ENCODE peak calls at places on chromosome 9, in six cellular contexts. One of them, this sample, is unnamed.

GRCh38 chr9:115132648-115133047 is 14.7 kb upstream of the TNC start:
- DNase-seq in OCI-LY7: no peak
- DNase-seq in PC-9: no peak
- DNase-seq in neural progenitor cell: no peak
- DNase-seq in HCT116: no peak
- DNase-seq in K562: no peak
- DNase-seq in this sample: no peak

GRCh38 chr9:93659044-93659836 is 82.9 kb downstream of the PHF2 start:
- DNase-seq in PC-9: no peak
- DNase-seq in K562: no peak
- DNase-seq in OCI-LY7: no peak
- DNase-seq in neural progenitor cell: no peak
- DNase-seq in HCT116: no peak
- DNase-seq in this sample: no peak

GRCh38 chr9:21027295-21027694 is 4.1 kb downstream of the HACD4 start:
- DNase-seq in OCI-LY7: no peak
- DNase-seq in HCT116: no peak
- DNase-seq in neural progenitor cell: no peak
- DNase-seq in PC-9: no peak
- DNase-seq in K562: no peak
- DNase-seq in this sample: no peak

GRCh38 chr9:86407022-86407421 is 52.8 kb upstream of the TUT7 start:
- DNase-seq in PC-9: peak
- DNase-seq in HCT116: no peak
- DNase-seq in neural progenitor cell: no peak
- DNase-seq in OCI-LY7: no peak
- DNase-seq in K562: no peak
- DNase-seq in this sample: no peak

GRCh38 chr9:79763861-79764260 is 192.1 kb downstream of the TLE4 start:
- DNase-seq in PC-9: no peak
- DNase-seq in HCT116: no peak
- DNase-seq in OCI-LY7: no peak
- DNase-seq in neural progenitor cell: no peak
- DNase-seq in K562: no peak
- DNase-seq in this sample: no peak

GRCh38 chr9:135615666-135616620 is 23.4 kb downstream of the GLT6D1 start:
- DNase-seq in neural progenitor cell: no peak
- DNase-seq in K562: no peak
- DNase-seq in PC-9: no peak
- DNase-seq in OCI-LY7: no peak
- DNase-seq in HCT116: no peak
- DNase-seq in this sample: no peak

GRCh38 chr9:23088932-23089364 is 642.3 kb downstream of the DMRTA1 start:
- DNase-seq in PC-9: no peak
- DNase-seq in OCI-LY7: peak
- DNase-seq in neural progenitor cell: peak
- DNase-seq in HCT116: no peak
- DNase-seq in K562: no peak
- DNase-seq in this sample: no peak

GRCh38 chr9:8734760-8735159 is 935.2 kb upstream of the DMAC1 start:
- DNase-seq in neural progenitor cell: peak
- DNase-seq in HCT116: no peak
- DNase-seq in K562: no peak
- DNase-seq in OCI-LY7: no peak
- DNase-seq in PC-9: no peak
- DNase-seq in this sample: no peak

GRCh38 chr9:68999393-69000105 is 14.4 kb downstream of the PRKACG start:
- DNase-seq in K562: peak
- DNase-seq in HCT116: peak
- DNase-seq in PC-9: peak
- DNase-seq in OCI-LY7: peak
- DNase-seq in neural progenitor cell: peak
- DNase-seq in this sample: peak

GRCh38 chr9:16364347-16364746 is 506.1 kb downstream of the BNC2 start:
- DNase-seq in K562: no peak
- DNase-seq in OCI-LY7: no peak
- DNase-seq in HCT116: no peak
- DNase-seq in neural progenitor cell: no peak
- DNase-seq in PC-9: no peak
- DNase-seq in this sample: no peak

GRCh38 chr9:105405514-105406131 is 42.2 kb upstream of the FSD1L start:
- DNase-seq in PC-9: no peak
- DNase-seq in K562: no peak
- DNase-seq in OCI-LY7: peak
- DNase-seq in HCT116: no peak
- DNase-seq in neural progenitor cell: peak
- DNase-seq in this sample: peak

GRCh38 chr9:12698293-12698692 is 5.1 kb downstream of the TYRP1 start:
- DNase-seq in K562: no peak
- DNase-seq in neural progenitor cell: no peak
- DNase-seq in PC-9: no peak
- DNase-seq in HCT116: no peak
- DNase-seq in OCI-LY7: no peak
- DNase-seq in this sample: no peak

GRCh38 chr9:118882674-118883073 is 486.6 kb downstream of the BRINP1 start:
- DNase-seq in K562: no peak
- DNase-seq in HCT116: no peak
- DNase-seq in PC-9: no peak
- DNase-seq in neural progenitor cell: no peak
- DNase-seq in OCI-LY7: no peak
- DNase-seq in this sample: no peak

GRCh38 chr9:5052858-5053257 is 67.8 kb downstream of the JAK2 start:
- DNase-seq in HCT116: no peak
- DNase-seq in OCI-LY7: no peak
- DNase-seq in PC-9: no peak
- DNase-seq in neural progenitor cell: no peak
- DNase-seq in K562: no peak
- DNase-seq in this sample: no peak

GRCh38 chr9:97555164-97555563 is 53.7 kb downstream of the TMOD1 start:
- DNase-seq in PC-9: no peak
- DNase-seq in neural progenitor cell: peak
- DNase-seq in K562: no peak
- DNase-seq in OCI-LY7: no peak
- DNase-seq in HCT116: no peak
- DNase-seq in this sample: no peak

GRCh38 chr9:5269249-5269715 is 35.2 kb downstream of the RLN2 start:
- DNase-seq in K562: no peak
- DNase-seq in HCT116: no peak
- DNase-seq in neural progenitor cell: peak
- DNase-seq in OCI-LY7: no peak
- DNase-seq in PC-9: peak
- DNase-seq in this sample: no peak

GRCh38 chr9:137505421-137506140 is 44.6 kb downstream of the PNPLA7 start:
- DNase-seq in K562: peak
- DNase-seq in HCT116: no peak
- DNase-seq in neural progenitor cell: no peak
- DNase-seq in OCI-LY7: no peak
- DNase-seq in PC-9: no peak
- DNase-seq in this sample: no peak

GRCh38 chr9:136052991-136053756 is 41.9 kb downstream of the NACC2 start:
- DNase-seq in HCT116: no peak
- DNase-seq in neural progenitor cell: peak
- DNase-seq in K562: no peak
- DNase-seq in PC-9: no peak
- DNase-seq in OCI-LY7: no peak
- DNase-seq in this sample: no peak

DNA sequence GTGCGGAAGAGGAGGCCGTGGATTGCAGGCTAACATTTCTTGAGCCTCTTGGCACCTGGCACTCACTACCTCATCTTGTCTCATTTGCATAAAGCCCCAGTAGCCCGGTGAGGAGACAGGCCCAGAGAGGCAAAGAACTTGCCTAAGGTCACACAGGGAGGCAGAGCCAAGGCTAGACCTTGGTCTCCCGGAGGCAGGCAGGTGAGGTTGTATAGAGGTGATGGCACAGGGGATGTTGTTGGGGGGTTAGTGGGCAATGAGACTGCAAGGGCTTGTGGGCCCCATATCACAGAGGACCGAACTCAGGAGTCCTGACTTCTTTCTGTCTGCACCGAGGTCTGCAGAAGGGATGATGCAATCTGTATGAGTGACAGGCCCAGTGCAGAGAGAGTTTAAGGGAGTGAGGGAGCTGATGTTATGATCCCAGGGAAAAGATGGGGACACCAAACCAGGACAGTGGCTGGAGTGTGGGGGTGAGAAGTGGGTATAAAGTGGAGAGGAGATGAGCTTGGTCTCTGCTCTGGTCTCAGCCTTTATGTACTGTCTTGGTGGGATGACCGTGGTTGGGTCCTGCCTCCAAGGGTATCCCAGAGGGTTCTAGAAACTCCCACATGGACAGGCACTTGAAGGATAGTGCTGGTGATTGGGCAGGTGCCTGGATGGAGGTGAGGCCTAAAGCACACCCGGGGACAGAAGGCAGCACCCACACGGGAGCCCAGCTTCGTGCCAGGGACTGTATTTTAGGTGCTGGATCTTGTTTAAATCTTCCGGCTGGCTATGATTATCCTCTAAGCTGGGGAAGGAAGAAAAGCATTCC is 21.8 kb downstream of the GSN start:
- DNase-seq in HCT116: no peak
- DNase-seq in neural progenitor cell: no peak
- DNase-seq in K562: no peak
- DNase-seq in PC-9: no peak
- DNase-seq in OCI-LY7: no peak
- DNase-seq in this sample: no peak
- H2AFZ ChIP-seq in HCT116: no peak
- H2AFZ ChIP-seq in neural progenitor cell: no peak
- H2AFZ ChIP-seq in K562: peak
- H2AFZ ChIP-seq in PC-9: no peak
- H2AFZ ChIP-seq in OCI-LY7: no peak
- H2AFZ ChIP-seq in this sample: no peak

GRCh38 chr9:130239363-130239695 is 26.2 kb upstream of the HMCN2 start:
- DNase-seq in K562: no peak
- DNase-seq in OCI-LY7: no peak
- DNase-seq in PC-9: no peak
- DNase-seq in HCT116: no peak
- DNase-seq in neural progenitor cell: no peak
- DNase-seq in this sample: no peak
- H2AFZ ChIP-seq in K562: no peak
- H2AFZ ChIP-seq in OCI-LY7: peak
- H2AFZ ChIP-seq in PC-9: no peak
- H2AFZ ChIP-seq in HCT116: no peak
- H2AFZ ChIP-seq in neural progenitor cell: no peak
- H2AFZ ChIP-seq in this sample: no peak

GRCh38 chr9:130884542-130885421 is 11.8 kb downstream of the QRFP start:
- DNase-seq in neural progenitor cell: no peak
- DNase-seq in PC-9: no peak
- DNase-seq in OCI-LY7: no peak
- DNase-seq in HCT116: no peak
- DNase-seq in K562: peak
- DNase-seq in this sample: no peak

GRCh38 chr9:130887494-130888144 is 9.0 kb downstream of the QRFP start:
- DNase-seq in neural progenitor cell: no peak
- DNase-seq in K562: no peak
- DNase-seq in OCI-LY7: no peak
- DNase-seq in HCT116: no peak
- DNase-seq in PC-9: no peak
- DNase-seq in this sample: no peak

GRCh38 chr9:130884111-130884531 is 12.5 kb downstream of the QRFP start:
- DNase-seq in K562: peak
- DNase-seq in OCI-LY7: no peak
- DNase-seq in neural progenitor cell: no peak
- DNase-seq in HCT116: no peak
- DNase-seq in PC-9: no peak
- DNase-seq in this sample: no peak

GRCh38 chr9:130886981-130887380 is 9.6 kb downstream of the QRFP start:
- DNase-seq in neural progenitor cell: no peak
- DNase-seq in PC-9: no peak
- DNase-seq in HCT116: no peak
- DNase-seq in K562: peak
- DNase-seq in OCI-LY7: no peak
- DNase-seq in this sample: no peak

GRCh38 chr9:130885422-130886375 is 10.9 kb downstream of the QRFP start:
- DNase-seq in OCI-LY7: no peak
- DNase-seq in HCT116: no peak
- DNase-seq in neural progenitor cell: no peak
- DNase-seq in K562: peak
- DNase-seq in PC-9: no peak
- DNase-seq in this sample: no peak
- H2AFZ ChIP-seq in OCI-LY7: no peak
- H2AFZ ChIP-seq in HCT116: no peak
- H2AFZ ChIP-seq in neural progenitor cell: no peak
- H2AFZ ChIP-seq in K562: no peak
- H2AFZ ChIP-seq in PC-9: no peak
- H2AFZ ChIP-seq in this sample: no peak

GRCh38 chr9:126436545-126437269 is 110.1 kb downstream of the MVB12B start:
- DNase-seq in neural progenitor cell: peak
- DNase-seq in PC-9: no peak
- DNase-seq in K562: no peak
- DNase-seq in HCT116: no peak
- DNase-seq in OCI-LY7: no peak
- DNase-seq in this sample: no peak

GRCh38 chr9:126439402-126439765 is 112.8 kb downstream of the MVB12B start:
- DNase-seq in neural progenitor cell: no peak
- DNase-seq in OCI-LY7: no peak
- DNase-seq in PC-9: no peak
- DNase-seq in HCT116: no peak
- DNase-seq in K562: no peak
- DNase-seq in this sample: no peak

GRCh38 chr9:126440042-126440441 is 113.4 kb downstream of the MVB12B start:
- DNase-seq in HCT116: no peak
- DNase-seq in PC-9: no peak
- DNase-seq in neural progenitor cell: no peak
- DNase-seq in OCI-LY7: no peak
- DNase-seq in K562: no peak
- DNase-seq in this sample: no peak

GRCh38 chr9:126440938-126441337 is 114.3 kb downstream of the MVB12B start:
- DNase-seq in PC-9: no peak
- DNase-seq in HCT116: no peak
- DNase-seq in OCI-LY7: no peak
- DNase-seq in K562: no peak
- DNase-seq in neural progenitor cell: peak
- DNase-seq in this sample: no peak

DNA sequence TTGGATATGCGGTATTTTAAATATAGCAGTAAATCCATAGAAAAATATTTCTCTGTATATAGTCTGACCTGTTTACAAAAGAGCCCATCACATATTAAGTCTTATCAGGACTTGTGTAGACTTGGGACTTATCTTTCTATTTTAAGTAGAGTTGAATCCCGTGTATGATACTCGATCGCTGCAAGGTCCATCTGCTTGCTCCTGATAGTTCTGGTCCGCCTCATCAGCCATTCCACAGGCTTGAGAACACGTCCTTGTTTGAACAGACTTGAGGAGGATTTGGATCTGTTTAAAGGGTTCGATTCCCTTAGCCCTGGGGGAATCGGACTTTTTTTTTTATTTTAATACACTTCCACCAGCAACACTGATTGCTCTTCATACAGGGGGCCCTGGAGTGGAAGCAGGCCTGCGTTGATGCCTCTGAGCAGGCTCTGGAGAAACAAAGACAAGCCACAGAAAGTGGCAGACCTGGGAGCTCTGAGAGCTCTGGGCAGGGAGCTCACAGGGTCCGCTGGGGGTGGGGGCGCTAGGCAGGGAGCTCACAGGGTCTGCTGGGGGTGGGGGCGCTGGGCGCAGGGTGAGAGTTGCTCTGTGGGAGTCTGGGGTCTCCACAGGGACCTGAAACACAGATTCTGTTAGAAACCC is 112.2 kb downstream of the MVB12B start:
- DNase-seq in HCT116: no peak
- DNase-seq in PC-9: no peak
- DNase-seq in neural progenitor cell: no peak
- DNase-seq in K562: no peak
- DNase-seq in OCI-LY7: no peak
- DNase-seq in this sample: no peak
- H2AFZ ChIP-seq in HCT116: no peak
- H2AFZ ChIP-seq in PC-9: no peak
- H2AFZ ChIP-seq in neural progenitor cell: no peak
- H2AFZ ChIP-seq in K562: no peak
- H2AFZ ChIP-seq in OCI-LY7: no peak
- H2AFZ ChIP-seq in this sample: no peak

GRCh38 chr9:81097167-81097566 is 592.2 kb downstream of the TLE1 start:
- DNase-seq in PC-9: no peak
- DNase-seq in OCI-LY7: no peak
- DNase-seq in K562: no peak
- DNase-seq in neural progenitor cell: no peak
- DNase-seq in HCT116: no peak
- DNase-seq in this sample: no peak
- H2AFZ ChIP-seq in PC-9: no peak
- H2AFZ ChIP-seq in OCI-LY7: no peak
- H2AFZ ChIP-seq in K562: no peak
- H2AFZ ChIP-seq in neural progenitor cell: peak
- H2AFZ ChIP-seq in HCT116: no peak
- H2AFZ ChIP-seq in this sample: no peak

This sample was measured in GM12878.